ENCODE peak calls at places on chromosomes 3 and 15, in seven cellular contexts. One of them, this sample, is unnamed.
A peak's percentile ranks its signal among the peaks of the same experiment; 100 is the strongest.

GRCh38 chr15:100818927-100819326 is 60.7 kb upstream of the ALDH1A3 start:
- DNase-seq in left ventricle myocardium inferior: no peak
- DNase-seq in neural progenitor cell: no peak
- DNase-seq in SK-N-MC: no peak
- DNase-seq in lower leg skin: no peak
- DNase-seq in astrocyte of the spinal cord: peak; percentile 53
- DNase-seq in IMR-90: peak; percentile 72
- DNase-seq in this sample: no peak

GRCh38 chr15:72047020-72047419 is 70.9 kb downstream of the MYO9A start:
- DNase-seq in astrocyte of the spinal cord: peak; percentile 43
- DNase-seq in neural progenitor cell: no peak
- DNase-seq in left ventricle myocardium inferior: no peak
- DNase-seq in IMR-90: peak; percentile 67
- DNase-seq in lower leg skin: no peak
- DNase-seq in SK-N-MC: no peak
- DNase-seq in this sample: no peak

GRCh38 chr15:43776101-43776717 is 557 bp downstream of the ELL3 start:
- DNase-seq in IMR-90: no peak
- DNase-seq in left ventricle myocardium inferior: no peak
- DNase-seq in neural progenitor cell: peak; percentile 65
- DNase-seq in SK-N-MC: no peak
- DNase-seq in lower leg skin: peak; percentile 91
- DNase-seq in astrocyte of the spinal cord: no peak
- DNase-seq in this sample: peak; percentile 52

GRCh38 chr3:72185549-72186484 is 400.9 kb upstream of the PROK2 start:
- DNase-seq in SK-N-MC: no peak
- DNase-seq in IMR-90: peak; percentile 80
- DNase-seq in left ventricle myocardium inferior: no peak
- DNase-seq in lower leg skin: no peak
- DNase-seq in neural progenitor cell: no peak
- DNase-seq in astrocyte of the spinal cord: peak; percentile 80
- DNase-seq in this sample: no peak

GRCh38 chr15:66115568-66116206 is 137.9 kb downstream of the MEGF11 start:
- DNase-seq in astrocyte of the spinal cord: no peak
- DNase-seq in SK-N-MC: no peak
- DNase-seq in lower leg skin: no peak
- DNase-seq in neural progenitor cell: no peak
- DNase-seq in left ventricle myocardium inferior: no peak
- DNase-seq in IMR-90: no peak
- DNase-seq in this sample: no peak

GRCh38 chr3:115808816-115809215 is 185.5 kb downstream of the GAP43 start:
- DNase-seq in left ventricle myocardium inferior: no peak
- DNase-seq in SK-N-MC: no peak
- DNase-seq in IMR-90: no peak
- DNase-seq in lower leg skin: no peak
- DNase-seq in neural progenitor cell: no peak
- DNase-seq in astrocyte of the spinal cord: no peak
- DNase-seq in this sample: no peak

GRCh38 chr15:67906382-67906781 is 66.5 kb upstream of the RNU6-1 start:
- DNase-seq in left ventricle myocardium inferior: no peak
- DNase-seq in IMR-90: peak; percentile 15
- DNase-seq in neural progenitor cell: no peak
- DNase-seq in lower leg skin: no peak
- DNase-seq in astrocyte of the spinal cord: no peak
- DNase-seq in SK-N-MC: no peak
- DNase-seq in this sample: no peak

GRCh38 chr3:11131371-11131770 is 22.9 kb upstream of the HRH1 start:
- DNase-seq in neural progenitor cell: no peak
- DNase-seq in lower leg skin: peak; percentile 45
- DNase-seq in left ventricle myocardium inferior: no peak
- DNase-seq in IMR-90: no peak
- DNase-seq in astrocyte of the spinal cord: peak; percentile 39
- DNase-seq in SK-N-MC: no peak
- DNase-seq in this sample: no peak

GRCh38 chr15:77025066-77025435 is 30.1 kb downstream of the PSTPIP1 start:
- DNase-seq in left ventricle myocardium inferior: no peak
- DNase-seq in lower leg skin: peak; percentile 70
- DNase-seq in SK-N-MC: no peak
- DNase-seq in IMR-90: no peak
- DNase-seq in neural progenitor cell: no peak
- DNase-seq in astrocyte of the spinal cord: no peak
- DNase-seq in this sample: no peak

GRCh38 chr3:73490453-73491311 is 134.1 kb downstream of the PDZRN3 start:
- DNase-seq in lower leg skin: no peak
- DNase-seq in IMR-90: peak; percentile 70
- DNase-seq in astrocyte of the spinal cord: peak; percentile 93
- DNase-seq in neural progenitor cell: no peak
- DNase-seq in SK-N-MC: no peak
- DNase-seq in left ventricle myocardium inferior: peak; percentile 47
- DNase-seq in this sample: peak; percentile 51

GRCh38 chr3:114809668-114810413 is 337.2 kb downstream of the ZBTB20 start:
- DNase-seq in left ventricle myocardium inferior: no peak
- DNase-seq in lower leg skin: no peak
- DNase-seq in neural progenitor cell: no peak
- DNase-seq in IMR-90: peak; percentile 65
- DNase-seq in SK-N-MC: no peak
- DNase-seq in astrocyte of the spinal cord: peak; percentile 65
- DNase-seq in this sample: no peak

GRCh38 chr3:49727154-49727923 is 3.6 kb upstream of the GMPPB start:
- DNase-seq in astrocyte of the spinal cord: no peak
- DNase-seq in neural progenitor cell: no peak
- DNase-seq in lower leg skin: peak; percentile 84
- DNase-seq in IMR-90: no peak
- DNase-seq in SK-N-MC: no peak
- DNase-seq in left ventricle myocardium inferior: peak; percentile 14
- DNase-seq in this sample: no peak

GRCh38 chr15:58546066-58546591 is 114.3 kb downstream of the LIPC start:
- DNase-seq in astrocyte of the spinal cord: no peak
- DNase-seq in SK-N-MC: no peak
- DNase-seq in IMR-90: no peak
- DNase-seq in left ventricle myocardium inferior: no peak
- DNase-seq in lower leg skin: peak; percentile 76
- DNase-seq in neural progenitor cell: no peak
- DNase-seq in this sample: no peak

GRCh38 chr3:128969993-128970740 is 23.7 kb downstream of the CFAP92 start:
- DNase-seq in lower leg skin: no peak
- DNase-seq in left ventricle myocardium inferior: no peak
- DNase-seq in neural progenitor cell: peak; percentile 74
- DNase-seq in astrocyte of the spinal cord: peak; percentile 40
- DNase-seq in IMR-90: peak; percentile 37
- DNase-seq in SK-N-MC: no peak
- DNase-seq in this sample: peak; percentile 55

GRCh38 chr3:120821426-120821825 is 78.9 kb downstream of the GTF2E1 start:
- DNase-seq in astrocyte of the spinal cord: no peak
- DNase-seq in lower leg skin: no peak
- DNase-seq in left ventricle myocardium inferior: no peak
- DNase-seq in SK-N-MC: no peak
- DNase-seq in neural progenitor cell: no peak
- DNase-seq in IMR-90: no peak
- DNase-seq in this sample: no peak

GRCh38 chr15:69468241-69469121 is 15.9 kb downstream of the RPLP1 start:
- DNase-seq in lower leg skin: peak; percentile 85
- DNase-seq in IMR-90: peak; percentile 87
- DNase-seq in astrocyte of the spinal cord: peak; percentile 80
- DNase-seq in left ventricle myocardium inferior: no peak
- DNase-seq in SK-N-MC: no peak
- DNase-seq in neural progenitor cell: no peak
- DNase-seq in this sample: peak; percentile 80

GRCh38 chr3:86554346-86554745 is 436.6 kb downstream of the VGLL3 start:
- DNase-seq in left ventricle myocardium inferior: no peak
- DNase-seq in SK-N-MC: no peak
- DNase-seq in astrocyte of the spinal cord: no peak
- DNase-seq in lower leg skin: no peak
- DNase-seq in neural progenitor cell: no peak
- DNase-seq in IMR-90: no peak
- DNase-seq in this sample: no peak

GRCh38 chr3:62405117-62405516 is 31.8 kb upstream of the FEZF2 start:
- DNase-seq in IMR-90: no peak
- DNase-seq in astrocyte of the spinal cord: no peak
- DNase-seq in neural progenitor cell: no peak
- DNase-seq in left ventricle myocardium inferior: peak; percentile 14
- DNase-seq in lower leg skin: no peak
- DNase-seq in SK-N-MC: no peak
- DNase-seq in this sample: no peak

GRCh38 chr3:172666873-172667694 is 43.8 kb downstream of the NCEH1 start:
- DNase-seq in IMR-90: peak; percentile 83
- DNase-seq in lower leg skin: peak; percentile 93
- DNase-seq in astrocyte of the spinal cord: peak; percentile 84
- DNase-seq in left ventricle myocardium inferior: peak; percentile 54
- DNase-seq in SK-N-MC: peak; percentile 70
- DNase-seq in neural progenitor cell: peak; percentile 93
- DNase-seq in this sample: no peak

GRCh38 chr3:9913601-9914000 is 3.3 kb upstream of the IL17RC start:
- DNase-seq in neural progenitor cell: no peak
- DNase-seq in lower leg skin: no peak
- DNase-seq in SK-N-MC: no peak
- DNase-seq in astrocyte of the spinal cord: no peak
- DNase-seq in left ventricle myocardium inferior: no peak
- DNase-seq in IMR-90: no peak
- DNase-seq in this sample: no peak

GRCh38 chr3:64551697-64552096 is 136.1 kb downstream of the ADAMTS9 start:
- DNase-seq in neural progenitor cell: no peak
- DNase-seq in left ventricle myocardium inferior: no peak
- DNase-seq in SK-N-MC: no peak
- DNase-seq in IMR-90: no peak
- DNase-seq in astrocyte of the spinal cord: no peak
- DNase-seq in lower leg skin: no peak
- DNase-seq in this sample: no peak

GRCh38 chr15:65312400-65312916 is 8.0 kb downstream of the RNU5B-1 start:
- DNase-seq in astrocyte of the spinal cord: no peak
- DNase-seq in SK-N-MC: no peak
- DNase-seq in IMR-90: no peak
- DNase-seq in left ventricle myocardium inferior: peak; percentile 62
- DNase-seq in neural progenitor cell: no peak
- DNase-seq in lower leg skin: no peak
- DNase-seq in this sample: peak; percentile 15

GRCh38 chr3:112101946-112102345 is 15.8 kb downstream of the C3orf52 start:
- DNase-seq in astrocyte of the spinal cord: peak; percentile 83
- DNase-seq in lower leg skin: no peak
- DNase-seq in neural progenitor cell: no peak
- DNase-seq in IMR-90: peak; percentile 97
- DNase-seq in SK-N-MC: no peak
- DNase-seq in left ventricle myocardium inferior: no peak
- DNase-seq in this sample: no peak

GRCh38 chr3:50358355-50358926 is 880 bp downstream of the TMEM115 start:
- DNase-seq in astrocyte of the spinal cord: no peak
- DNase-seq in IMR-90: no peak
- DNase-seq in left ventricle myocardium inferior: no peak
- DNase-seq in lower leg skin: no peak
- DNase-seq in neural progenitor cell: no peak
- DNase-seq in SK-N-MC: no peak
- DNase-seq in this sample: no peak

GRCh38 chr3:171842864-171843511 is at the start of gene TMEM212:
- DNase-seq in astrocyte of the spinal cord: peak; percentile 76
- DNase-seq in SK-N-MC: no peak
- DNase-seq in lower leg skin: no peak
- DNase-seq in neural progenitor cell: peak; percentile 63
- DNase-seq in left ventricle myocardium inferior: no peak
- DNase-seq in IMR-90: peak; percentile 59
- DNase-seq in this sample: no peak

GRCh38 chr3:127544806-127545545 is 45.6 kb downstream of the TPRA1 start:
- DNase-seq in astrocyte of the spinal cord: no peak
- DNase-seq in left ventricle myocardium inferior: no peak
- DNase-seq in lower leg skin: no peak
- DNase-seq in IMR-90: no peak
- DNase-seq in SK-N-MC: no peak
- DNase-seq in neural progenitor cell: peak; percentile 18
- DNase-seq in this sample: peak; percentile 33

GRCh38 chr3:123547881-123548534 is 36.8 kb downstream of the HACD2 start:
- DNase-seq in neural progenitor cell: no peak
- DNase-seq in left ventricle myocardium inferior: no peak
- DNase-seq in astrocyte of the spinal cord: no peak
- DNase-seq in SK-N-MC: no peak
- DNase-seq in lower leg skin: no peak
- DNase-seq in IMR-90: no peak
- DNase-seq in this sample: no peak

GRCh38 chr3:49238274-49239127 is 38.5 kb downstream of the C3orf62 start:
- DNase-seq in IMR-90: peak; percentile 69
- DNase-seq in SK-N-MC: no peak
- DNase-seq in lower leg skin: peak; percentile 88
- DNase-seq in left ventricle myocardium inferior: no peak
- DNase-seq in astrocyte of the spinal cord: peak; percentile 13
- DNase-seq in neural progenitor cell: no peak
- DNase-seq in this sample: no peak

GRCh38 chr3:152021951-152022461 is 148.6 kb downstream of the SUCNR1 start:
- DNase-seq in astrocyte of the spinal cord: peak; percentile 55
- DNase-seq in IMR-90: peak; percentile 32
- DNase-seq in SK-N-MC: peak; percentile 14
- DNase-seq in left ventricle myocardium inferior: no peak
- DNase-seq in lower leg skin: no peak
- DNase-seq in neural progenitor cell: no peak
- DNase-seq in this sample: peak; percentile 38

GRCh38 chr3:70744536-70744935 is 432.1 kb upstream of the MDFIC2 start:
- DNase-seq in astrocyte of the spinal cord: peak; percentile 5
- DNase-seq in SK-N-MC: no peak
- DNase-seq in left ventricle myocardium inferior: no peak
- DNase-seq in neural progenitor cell: no peak
- DNase-seq in lower leg skin: no peak
- DNase-seq in IMR-90: no peak
- DNase-seq in this sample: no peak
- H3K4me3 ChIP-seq in astrocyte of the spinal cord: no peak overlapping the region
- H3K4me3 ChIP-seq in SK-N-MC: no peak overlapping the region
- H3K4me3 ChIP-seq in left ventricle myocardium inferior: no peak overlapping the region
- H3K4me3 ChIP-seq in neural progenitor cell: no peak overlapping the region
- H3K4me3 ChIP-seq in lower leg skin: no peak overlapping the region
- H3K4me3 ChIP-seq in IMR-90: no peak overlapping the region
- H3K4me3 ChIP-seq in this sample: no peak overlapping the region

GRCh38 chr15:75625542-75626347 is at the start of gene SNUPN:
- DNase-seq in left ventricle myocardium inferior: peak; percentile 95
- DNase-seq in IMR-90: peak; percentile 86
- DNase-seq in astrocyte of the spinal cord: peak; percentile 93
- DNase-seq in neural progenitor cell: peak; percentile 96
- DNase-seq in lower leg skin: peak; percentile 99
- DNase-seq in SK-N-MC: peak; percentile 58
- DNase-seq in this sample: peak; percentile 97
- H3K4me3 ChIP-seq in left ventricle myocardium inferior: peak within 1 kb of the TSS; percentile 78
- H3K4me3 ChIP-seq in IMR-90: peak within 1 kb of the TSS; percentile 79
- H3K4me3 ChIP-seq in astrocyte of the spinal cord: peak within 1 kb of the TSS; percentile 88
- H3K4me3 ChIP-seq in neural progenitor cell: peak within 1 kb of the TSS; percentile 82
- H3K4me3 ChIP-seq in lower leg skin: peak within 1 kb of the TSS; percentile 99
- H3K4me3 ChIP-seq in SK-N-MC: peak within 1 kb of the TSS; percentile 94
- H3K4me3 ChIP-seq in this sample: peak within 1 kb of the TSS; percentile 87

GRCh38 chr3:113210608-113211369 is 568 bp upstream of the BOC start:
- DNase-seq in left ventricle myocardium inferior: no peak
- DNase-seq in IMR-90: no peak
- DNase-seq in SK-N-MC: no peak
- DNase-seq in neural progenitor cell: peak; percentile 49
- DNase-seq in lower leg skin: peak; percentile 86
- DNase-seq in astrocyte of the spinal cord: peak; percentile 57
- DNase-seq in this sample: no peak
- H3K4me3 ChIP-seq in left ventricle myocardium inferior: peak overlapping the region; percentile 78
- H3K4me3 ChIP-seq in IMR-90: peak overlapping the region; percentile 76
- H3K4me3 ChIP-seq in SK-N-MC: peak overlapping the region; percentile 95
- H3K4me3 ChIP-seq in neural progenitor cell: peak overlapping the region; percentile 93
- H3K4me3 ChIP-seq in lower leg skin: peak overlapping the region; percentile 70
- H3K4me3 ChIP-seq in astrocyte of the spinal cord: peak overlapping the region; percentile 76
- H3K4me3 ChIP-seq in this sample: peak overlapping the region; percentile 64

DNA sequence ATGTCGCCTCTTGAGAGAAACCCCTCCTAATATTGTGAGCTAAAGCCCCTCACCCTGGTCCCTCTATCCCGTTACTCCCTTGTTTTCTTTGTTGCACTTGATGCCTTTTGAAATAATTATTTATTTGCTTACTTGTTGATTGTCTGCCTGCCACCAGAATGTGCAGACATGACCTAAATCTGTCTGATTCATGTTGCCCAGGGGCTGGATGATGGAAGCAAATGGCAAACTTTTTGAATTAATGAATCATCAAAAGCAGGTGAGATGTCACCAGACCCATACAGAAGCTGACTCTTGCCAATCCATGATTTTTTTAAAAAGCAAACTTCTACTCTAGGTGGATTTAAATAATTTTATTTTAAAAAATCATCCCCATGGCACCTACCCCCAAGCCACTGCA is 49.3 kb downstream of the GRIP2 start:
- DNase-seq in SK-N-MC: no peak
- DNase-seq in left ventricle myocardium inferior: no peak
- DNase-seq in astrocyte of the spinal cord: no peak
- DNase-seq in IMR-90: no peak
- DNase-seq in neural progenitor cell: no peak
- DNase-seq in lower leg skin: no peak
- DNase-seq in this sample: no peak
- H3K4me3 ChIP-seq in SK-N-MC: no peak overlapping the region
- H3K4me3 ChIP-seq in left ventricle myocardium inferior: no peak overlapping the region
- H3K4me3 ChIP-seq in astrocyte of the spinal cord: no peak overlapping the region
- H3K4me3 ChIP-seq in IMR-90: no peak overlapping the region
- H3K4me3 ChIP-seq in neural progenitor cell: no peak overlapping the region
- H3K4me3 ChIP-seq in lower leg skin: no peak overlapping the region
- H3K4me3 ChIP-seq in this sample: no peak overlapping the region

This sample was measured in lower lobe of right lung.